ENCODE peak calls at places on chromosomes 3 and 15, in five cellular contexts. P, N, E, O and R are unnamed samples.

GRCh38 chr15:84833447-84833846 is 16.3 kb downstream of the ALPK3 start:
- DNase-seq in P (no peak), E (no peak), N (peak; percentile 65), O (no peak), R (no peak)

GRCh38 chr15:26598704-26599103 is 174.2 kb downstream of the GABRB3 start:
- DNase-seq in P (no peak), O (no peak), N (no peak), E (no peak), R (no peak)

GRCh38 chr3:133574260-133574881 is 885 bp downstream of the CDV3 start:
- DNase-seq in N (peak; percentile 86), O (peak; percentile 63), E (peak; percentile 85), P (peak; percentile 45), R (peak; percentile 80)

GRCh38 chr15:80815076-80815475 is 35.9 kb downstream of the CEMIP start:
- DNase-seq in N (no peak), P (no peak), O (no peak), E (no peak), R (no peak)

GRCh38 chr3:11300970-11301369 is 28.8 kb downstream of the ATG7 start:
- DNase-seq in P (no peak), E (no peak), N (no peak), O (no peak), R (no peak)

GRCh38 chr3:171650193-171650592 is 160.1 kb downstream of the PLD1 start:
- DNase-seq in O (no peak), E (peak; percentile 36), N (no peak), P (no peak), R (no peak)

GRCh38 chr15:92683511-92683834 is 27.9 kb upstream of the FAM174B start:
- DNase-seq in N (peak; percentile 60), E (no peak), P (no peak), O (no peak), R (no peak)

GRCh38 chr3:185693985-185694675 is 108.0 kb downstream of the SENP2 start:
- DNase-seq in E (no peak), P (no peak), N (no peak), O (no peak), R (no peak)

GRCh38 chr3:108342829-108343478 is 46.6 kb downstream of the HHLA2 start:
- DNase-seq in O (no peak), N (no peak), E (no peak), P (no peak), R (no peak)

GRCh38 chr3:127208483-127209100 is 15.7 kb downstream of the PRR23E start:
- DNase-seq in E (no peak), O (no peak), N (no peak), P (no peak), R (no peak)

GRCh38 chr15:45393851-45394250 is 15.5 kb upstream of the GATM start:
- DNase-seq in E (no peak), P (no peak), N (no peak), O (no peak), R (no peak)

GRCh38 chr3:30693470-30694120 is 87.2 kb downstream of the TGFBR2 start:
- DNase-seq in O (no peak), E (peak; percentile 55), P (peak; percentile 89), N (no peak), R (no peak)

GRCh38 chr3:187098925-187099512 is 40.3 kb downstream of the RPL39L start:
- DNase-seq in O (no peak), N (no peak), E (no peak), P (no peak), R (no peak)

GRCh38 chr15:67554580-67554979 is 12.1 kb downstream of the MAP2K5 start:
- DNase-seq in E (no peak), O (no peak), P (no peak), N (no peak), R (no peak)
- TF ChIP-seq CTCF in E (no peak), O (no peak), P (no peak), N (no peak), R (no peak)

DNA sequence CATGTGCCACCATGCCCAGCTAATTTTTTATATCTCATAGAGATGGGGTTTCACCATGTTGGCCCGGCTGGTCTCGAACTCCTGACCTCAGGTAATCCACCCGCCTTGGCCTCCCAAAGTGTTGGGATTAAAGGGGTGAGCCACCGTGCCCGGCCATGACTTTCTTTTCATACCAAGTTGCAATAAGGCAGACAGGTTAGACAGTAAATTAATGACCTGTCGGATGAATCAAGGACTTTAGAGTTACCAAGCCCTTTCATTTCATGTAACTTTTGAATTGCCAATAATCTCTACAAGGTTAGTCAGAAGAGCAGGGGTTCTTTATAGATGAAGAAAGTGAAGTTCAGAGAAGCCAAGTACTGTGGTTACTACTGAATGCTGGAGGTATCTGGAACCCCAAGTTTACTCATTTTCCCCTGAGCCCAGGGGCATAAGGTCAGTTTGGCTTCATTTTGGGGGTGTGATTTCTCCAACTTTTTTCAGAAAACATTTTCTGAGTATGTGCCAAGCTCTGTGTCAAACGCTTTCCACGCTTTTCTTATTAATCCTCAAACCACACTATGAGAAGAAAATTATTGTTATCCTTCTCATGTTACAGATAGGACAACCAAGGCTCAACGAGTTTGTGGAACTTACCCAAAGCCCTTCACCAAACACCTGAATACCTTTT is 11.9 kb downstream of the PRICKLE2 start:
- DNase-seq in E (no peak), O (no peak), P (no peak), N (no peak), R (no peak)
- H3K4me3 ChIP-seq in E (no peak overlapping the region), O (peak overlapping the region; percentile 41), P (no peak overlapping the region), N (no peak overlapping the region), R (no peak overlapping the region)

GRCh38 chr3:147937341-147937740 is 528.2 kb downstream of the ZIC1 start:
- DNase-seq in N (no peak), E (no peak), P (no peak), O (no peak), R (no peak)
- H3K4me1 ChIP-seq in N (no peaks in the 10 kb centered on the region), E (no peaks in the 10 kb centered on the region), P (peaks cover 24% of the 10 kb centered on the region), O (no peaks in the 10 kb centered on the region), R (no peaks in the 10 kb centered on the region)

GRCh38 chr15:87660494-87661129 is 595.9 kb downstream of the NTRK3 start:
- DNase-seq in E (no peak), O (no peak), P (no peak), N (no peak), R (no peak)
- TF ChIP-seq CTCF in E (no peak), O (no peak), P (no peak), N (no peak), R (no peak)

DNA sequence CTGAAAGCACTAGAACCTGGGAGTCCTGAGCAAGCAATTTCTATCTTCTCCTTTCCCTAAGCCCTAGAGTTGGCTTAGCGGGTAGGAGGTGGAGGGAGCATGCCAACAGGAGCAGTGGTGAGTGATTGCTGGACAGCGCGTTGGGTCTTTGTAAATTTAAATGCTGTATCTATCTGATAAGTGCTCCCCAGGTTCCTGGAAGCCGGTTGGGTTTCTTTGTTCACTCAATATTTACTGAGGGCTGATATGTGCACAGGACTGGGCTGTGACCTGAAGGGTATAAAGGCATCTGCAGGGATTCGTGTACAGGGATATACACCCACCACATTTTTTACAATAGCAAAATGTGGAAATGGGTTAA is 2.2 kb downstream of the PDIA5 start:
- DNase-seq in N (no peak), P (no peak), O (no peak), E (no peak), R (no peak)
- H3K4me3 ChIP-seq in N (no peak overlapping the region), P (no peak overlapping the region), O (no peak overlapping the region), E (no peak overlapping the region), R (peak overlapping the region; percentile 90)

DNA sequence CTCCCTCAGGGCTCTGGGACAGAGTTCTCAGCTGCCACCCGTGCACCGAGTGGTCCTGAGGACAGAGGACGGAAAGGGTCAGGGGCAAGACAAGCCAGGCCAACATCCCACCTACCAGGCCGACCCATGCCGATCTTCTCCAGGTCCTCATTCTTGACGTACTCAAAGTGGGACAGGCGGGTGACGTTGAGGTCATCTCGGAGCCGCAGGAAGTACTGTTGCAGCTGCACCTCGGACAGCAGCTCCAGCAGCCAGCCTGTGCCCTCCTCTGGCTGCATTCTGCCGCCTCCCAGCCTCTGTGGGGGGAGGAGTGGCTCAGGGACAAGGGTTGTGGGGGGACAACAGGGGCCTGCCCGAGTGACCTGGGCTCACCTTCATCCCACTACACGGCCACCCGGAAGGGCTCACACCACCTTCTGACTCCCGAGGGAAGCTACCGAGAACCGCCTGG is 20.0 kb downstream of the TNK2 start:
- DNase-seq in E (no peak), O (no peak), N (no peak), P (no peak), R (no peak)
- H3K4me1 ChIP-seq in E (peaks cover 21% of the 10 kb centered on the region), O (peaks cover 15% of the 10 kb centered on the region), N (peaks cover 23% of the 10 kb centered on the region), P (peaks cover 3% of the 10 kb centered on the region), R (peaks cover 46% of the 10 kb centered on the region)

GRCh38 chr15:49046113-49046883 is at the start of gene SECISBP2L:
- DNase-seq in E (peak; percentile 95), N (peak; percentile 91), P (peak; percentile 96), O (peak; percentile 90), R (peak; percentile 97)
- TF ChIP-seq CTCF in E (peak; percentile 47), N (peak; percentile 18), P (peak; percentile 17), O (no peak), R (no peak)

DNA sequence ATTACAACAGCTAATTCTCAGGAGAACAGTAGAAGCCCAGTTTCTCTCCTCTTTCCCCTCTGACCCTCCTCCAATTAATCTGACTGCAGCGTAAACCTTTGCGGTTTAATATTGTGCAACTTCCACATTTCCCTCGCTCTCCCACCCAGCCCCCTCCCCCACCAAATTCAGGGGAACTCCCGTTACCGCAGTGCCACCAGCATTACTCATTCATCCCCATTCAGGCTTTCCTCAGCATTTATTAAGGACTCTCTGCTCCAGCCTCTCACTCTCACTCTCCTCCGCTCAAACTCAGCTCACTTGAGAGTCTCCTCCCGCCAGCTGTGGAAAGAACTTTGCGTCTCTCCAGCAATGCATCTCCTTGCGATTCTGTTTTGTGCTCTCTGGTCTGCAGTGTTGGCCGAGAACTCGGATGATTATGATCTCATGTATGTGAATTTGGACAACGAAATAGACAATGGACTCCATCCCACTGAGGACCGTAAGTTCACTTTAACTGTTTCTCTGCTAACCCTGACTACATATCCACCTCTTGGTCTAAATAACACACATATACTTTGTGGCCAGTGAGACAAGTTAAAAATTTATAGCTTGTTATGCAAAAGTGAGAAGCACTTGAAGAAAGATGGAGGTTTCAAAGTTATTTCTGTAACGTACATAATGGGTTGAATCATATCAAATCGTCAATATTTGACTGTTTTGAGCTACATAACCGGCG is at the start of gene PTX3:
- DNase-seq in E (peak; percentile 8), P (peak; percentile 48), N (no peak), O (no peak), R (peak; percentile 61)
- H3K4me3 ChIP-seq in E (peak within 1 kb of the TSS; percentile 51), P (peak within 1 kb of the TSS; percentile 61), N (peak within 1 kb of the TSS; percentile 27), O (peak within 1 kb of the TSS; percentile 61), R (peak within 1 kb of the TSS; percentile 61)

DNA sequence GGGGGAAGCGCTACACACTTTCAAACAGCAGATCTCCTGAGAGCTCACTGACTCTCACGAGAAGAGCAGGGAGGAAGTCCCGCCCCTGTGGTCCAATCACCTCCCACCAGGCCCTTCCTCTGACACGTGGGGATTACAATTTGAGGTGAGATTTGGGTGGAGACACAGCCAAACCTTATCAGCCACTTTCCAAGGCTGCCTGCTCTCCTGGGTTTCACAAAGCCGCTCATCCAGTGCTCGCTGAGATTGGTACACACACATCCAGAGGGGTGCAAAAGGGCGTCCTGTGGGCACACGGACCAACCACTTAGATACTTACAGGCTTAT is 23.1 kb downstream of the XXYLT1 start:
- DNase-seq in P (no peak), N (peak; percentile 6), O (no peak), E (no peak), R (peak; percentile 18)
- H3K4me1 ChIP-seq in P (peaks cover 12% of the 10 kb centered on the region), N (no peaks in the 10 kb centered on the region), O (no peaks in the 10 kb centered on the region), E (peaks cover 62% of the 10 kb centered on the region), R (no peaks in the 10 kb centered on the region)

GRCh38 chr15:59622289-59622688 is 10.7 kb downstream of the GCNT3 start:
- DNase-seq in E (peak; percentile 54), O (no peak), P (peak; percentile 59), N (no peak), R (no peak)
- TF ChIP-seq CTCF in E (peak; percentile 50), O (no peak), P (peak; percentile 60), N (no peak), R (no peak)